ENCODE peak calls at places on chromosome 3, in seven cellular contexts. V is adipocyte; J is AG04450; R is naive thymus-derived CD4-positive, alpha-beta T cell; M is uterus; U is cardiac muscle cell; Q is PC-9. I is an unnamed sample. For H3K27me3, the result is how much of the 10 kb centered on the place peaks cover.

GRCh38 chr3:58746758-58747157 is 80.2 kb upstream of the FAM3D start:
- DNase-seq in V (peak), J (no peak), R (no peak), M (no peak), U (no peak), Q (no peak), I (no peak)

GRCh38 chr3:86801921-86802320 is 189.0 kb downstream of the VGLL3 start:
- DNase-seq in V (peak), J (no peak), R (no peak), M (no peak), U (no peak), Q (no peak), I (no peak)

GRCh38 chr3:153127788-153128187 is 34.2 kb upstream of the RAP2B start:
- DNase-seq in V (no peak), J (no peak), R (no peak), M (no peak), U (no peak), Q (no peak), I (no peak)

GRCh38 chr3:135908225-135908624 is 57.3 kb upstream of the PPP2R3A start:
- DNase-seq in V (no peak), J (no peak), R (no peak), M (no peak), U (no peak), Q (peak), I (no peak)

GRCh38 chr3:169390310-169390731 is 273.2 kb downstream of the MECOM start:
- DNase-seq in V (no peak), J (no peak), R (no peak), M (no peak), U (no peak), Q (peak), I (no peak)

GRCh38 chr3:41987627-41988026 is 25.7 kb upstream of the ULK4 start:
- DNase-seq in V (no peak), J (no peak), R (no peak), M (no peak), U (no peak), Q (no peak), I (no peak)

GRCh38 chr3:174424656-174425055 is 434.5 kb upstream of the NAALADL2 start:
- DNase-seq in V (no peak), J (no peak), R (no peak), M (no peak), U (no peak), Q (no peak), I (no peak)

GRCh38 chr3:3177861-3178497 is 1.5 kb downstream of the CRBN start:
- DNase-seq in V (peak), J (no peak), R (peak), M (no peak), U (no peak), Q (no peak), I (no peak)

GRCh38 chr3:33313331-33313730 is 36.1 kb downstream of the FBXL2 start:
- DNase-seq in V (peak), J (no peak), R (no peak), M (no peak), U (no peak), Q (no peak), I (no peak)

GRCh38 chr3:116815831-116816588 is 106.4 kb downstream of the TUSC7 start:
- DNase-seq in V (peak), J (peak), R (no peak), M (peak), U (no peak), Q (no peak), I (no peak)

GRCh38 chr3:112746675-112747276 is 99.9 kb downstream of the CD200R1L start:
- DNase-seq in V (peak), J (no peak), R (no peak), M (peak), U (no peak), Q (no peak), I (no peak)

GRCh38 chr3:140252812-140253656 is 318.0 kb downstream of the CLSTN2 start:
- DNase-seq in V (no peak), J (no peak), R (no peak), M (no peak), U (no peak), Q (no peak), I (no peak)

GRCh38 chr3:80241791-80242190 is 474.0 kb upstream of the ROBO1 start:
- DNase-seq in V (no peak), J (no peak), R (no peak), M (no peak), U (no peak), Q (no peak), I (no peak)

GRCh38 chr3:14175383-14176037 is 2.9 kb downstream of the XPC start:
- DNase-seq in V (peak), J (no peak), R (peak), M (no peak), U (no peak), Q (no peak), I (no peak)

GRCh38 chr3:51379301-51379700 is 5.8 kb upstream of the MANF start:
- DNase-seq in V (no peak), J (no peak), R (no peak), M (no peak), U (no peak), Q (no peak), I (no peak)

GRCh38 chr3:111324142-111324541 is 217.9 kb upstream of the CD96 start:
- DNase-seq in V (no peak), J (no peak), R (no peak), M (no peak), U (no peak), Q (no peak), I (no peak)

GRCh38 chr3:65245133-65246076 is 557.6 kb upstream of the ADAMTS9 start:
- DNase-seq in V (peak), J (no peak), R (no peak), M (peak), U (no peak), Q (no peak), I (no peak)

GRCh38 chr3:189821251-189821650 is 190.1 kb downstream of the TP63 start:
- DNase-seq in V (no peak), J (no peak), R (no peak), M (no peak), U (no peak), Q (no peak), I (no peak)

GRCh38 chr3:114597012-114597411 is 303.2 kb downstream of the TIGIT start:
- DNase-seq in V (no peak), J (no peak), R (no peak), M (no peak), U (no peak), Q (no peak), I (no peak)

GRCh38 chr3:152298393-152299242 is 29.9 kb downstream of the MBNL1 start:
- DNase-seq in V (peak), J (peak), R (peak), M (peak), U (peak), Q (peak), I (peak)

GRCh38 chr3:186519021-186519658 is 25.0 kb downstream of the CRYGS start:
- DNase-seq in V (no peak), J (no peak), R (peak), M (no peak), U (no peak), Q (no peak), I (no peak)

GRCh38 chr3:5754602-5755001 is 567.1 kb downstream of the EDEM1 start:
- DNase-seq in V (no peak), J (no peak), R (no peak), M (no peak), U (no peak), Q (no peak), I (no peak)

GRCh38 chr3:157087398-157088132 is 72.4 kb downstream of the CCNL1 start:
- DNase-seq in V (peak), J (no peak), R (no peak), M (no peak), U (no peak), Q (peak), I (no peak)

GRCh38 chr3:155009217-155009616 is 70.9 kb upstream of the MME start:
- DNase-seq in V (no peak), J (no peak), R (no peak), M (no peak), U (no peak), Q (no peak), I (no peak)

GRCh38 chr3:154182975-154183374 is 61.8 kb downstream of the ARHGEF26 start:
- DNase-seq in V (no peak), J (no peak), R (no peak), M (no peak), U (no peak), Q (no peak), I (no peak)

GRCh38 chr3:128995737-128996136 is 1.9 kb upstream of the CFAP92 start:
- DNase-seq in V (no peak), J (no peak), R (no peak), M (no peak), U (no peak), Q (no peak), I (no peak)
- H3K27me3 ChIP-seq in V (half or more), J (half or more), R (under half), M (under half), U (half or more), Q (under half), I (under half)

GRCh38 chr3:128427872-128428822 is 38.5 kb downstream of the DNAJB8 start:
- DNase-seq in V (no peak), J (no peak), R (no peak), M (no peak), U (no peak), Q (no peak), I (no peak)
- H3K27me3 ChIP-seq in V (half or more), J (under half), R (under half), M (under half), U (half or more), Q (under half), I (under half)

GRCh38 chr3:138948371-138949001 is 1.5 kb downstream of the FOXL2NB start:
- DNase-seq in V (no peak), J (no peak), R (no peak), M (no peak), U (no peak), Q (no peak), I (no peak)

GRCh38 chr3:138947303-138948121 is 495 bp downstream of the FOXL2NB start:
- DNase-seq in V (no peak), J (no peak), R (no peak), M (no peak), U (no peak), Q (no peak), I (no peak)

GRCh38 chr3:138950006-138950644 is 3.1 kb downstream of the FOXL2NB start:
- DNase-seq in V (peak), J (no peak), R (no peak), M (no peak), U (peak), Q (no peak), I (peak)

GRCh38 chr3:138949445-138950005 is 2.5 kb downstream of the FOXL2NB start:
- DNase-seq in V (no peak), J (no peak), R (no peak), M (no peak), U (no peak), Q (no peak), I (no peak)

GRCh38 chr3:138949002-138949418 is 2.0 kb downstream of the FOXL2NB start:
- DNase-seq in V (no peak), J (no peak), R (no peak), M (no peak), U (no peak), Q (no peak), I (no peak)
- H3K27me3 ChIP-seq in V (half or more), J (half or more), R (under half), M (under half), U (half or more), Q (under half), I (half or more)

GRCh38 chr3:158094917-158095301 is 11.3 kb downstream of the SHOX2 start:
- DNase-seq in V (no peak), J (no peak), R (no peak), M (no peak), U (no peak), Q (no peak), I (no peak)

GRCh38 chr3:158093526-158093925 is 12.7 kb downstream of the SHOX2 start:
- DNase-seq in V (peak), J (no peak), R (no peak), M (no peak), U (no peak), Q (no peak), I (no peak)

GRCh38 chr3:158097141-158097540 is 9.1 kb downstream of the SHOX2 start:
- DNase-seq in V (no peak), J (no peak), R (no peak), M (no peak), U (no peak), Q (no peak), I (no peak)

GRCh38 chr3:158094235-158094916 is 11.8 kb downstream of the SHOX2 start:
- DNase-seq in V (no peak), J (no peak), R (no peak), M (no peak), U (no peak), Q (no peak), I (no peak)

GRCh38 chr3:158095302-158095997 is 10.8 kb downstream of the SHOX2 start:
- DNase-seq in V (no peak), J (no peak), R (no peak), M (no peak), U (no peak), Q (no peak), I (no peak)
- H3K27me3 ChIP-seq in V (under half), J (half or more), R (under half), M (under half), U (half or more), Q (under half), I (under half)

GRCh38 chr3:191566469-191566868 is 105.5 kb downstream of the PYDC2 start:
- DNase-seq in V (peak), J (no peak), R (no peak), M (no peak), U (no peak), Q (no peak), I (no peak)

GRCh38 chr3:191563722-191564121 is 102.8 kb downstream of the PYDC2 start:
- DNase-seq in V (no peak), J (no peak), R (no peak), M (no peak), U (no peak), Q (no peak), I (no peak)

GRCh38 chr3:191568206-191568605 is 107.2 kb downstream of the PYDC2 start:
- DNase-seq in V (no peak), J (no peak), R (no peak), M (no peak), U (no peak), Q (no peak), I (no peak)
- H3K27me3 ChIP-seq in V (under half), J (under half), R (under half), M (under half), U (under half), Q (under half), I (under half)

GRCh38 chr3:73772599-73772998 is 147.9 kb upstream of the PDZRN3 start:
- DNase-seq in V (no peak), J (no peak), R (no peak), M (no peak), U (no peak), Q (no peak), I (no peak)

GRCh38 chr3:73768594-73769308 is 144.0 kb upstream of the PDZRN3 start:
- DNase-seq in V (peak), J (no peak), R (no peak), M (no peak), U (no peak), Q (no peak), I (no peak)

GRCh38 chr3:73774645-73775044 is 149.9 kb upstream of the PDZRN3 start:
- DNase-seq in V (no peak), J (no peak), R (no peak), M (no peak), U (no peak), Q (no peak), I (no peak)

GRCh38 chr3:73772076-73772475 is 147.3 kb upstream of the PDZRN3 start:
- DNase-seq in V (no peak), J (no peak), R (no peak), M (no peak), U (no peak), Q (no peak), I (no peak)

GRCh38 chr3:73773228-73773627 is 148.5 kb upstream of the PDZRN3 start:
- DNase-seq in V (no peak), J (no peak), R (no peak), M (no peak), U (no peak), Q (no peak), I (no peak)
- H3K27me3 ChIP-seq in V (under half), J (under half), R (under half), M (under half), U (under half), Q (under half), I (under half)

GRCh38 chr3:122941233-122942206 is 86.0 kb downstream of the SEMA5B start:
- DNase-seq in V (no peak), J (no peak), R (no peak), M (no peak), U (no peak), Q (no peak), I (no peak)

GRCh38 chr3:122944671-122945151 is 82.9 kb downstream of the SEMA5B start:
- DNase-seq in V (no peak), J (no peak), R (no peak), M (no peak), U (no peak), Q (no peak), I (no peak)

GRCh38 chr3:122943828-122944190 is 83.8 kb downstream of the SEMA5B start:
- DNase-seq in V (no peak), J (no peak), R (no peak), M (no peak), U (no peak), Q (no peak), I (no peak)

GRCh38 chr3:122942241-122942640 is 85.3 kb downstream of the SEMA5B start:
- DNase-seq in V (no peak), J (no peak), R (no peak), M (no peak), U (no peak), Q (no peak), I (no peak)

GRCh38 chr3:122942937-122943827 is 84.4 kb downstream of the SEMA5B start:
- DNase-seq in V (peak), J (peak), R (no peak), M (peak), U (peak), Q (peak), I (peak)
- H3K27me3 ChIP-seq in V (under half), J (under half), R (under half), M (under half), U (under half), Q (under half), I (under half)

DNA sequence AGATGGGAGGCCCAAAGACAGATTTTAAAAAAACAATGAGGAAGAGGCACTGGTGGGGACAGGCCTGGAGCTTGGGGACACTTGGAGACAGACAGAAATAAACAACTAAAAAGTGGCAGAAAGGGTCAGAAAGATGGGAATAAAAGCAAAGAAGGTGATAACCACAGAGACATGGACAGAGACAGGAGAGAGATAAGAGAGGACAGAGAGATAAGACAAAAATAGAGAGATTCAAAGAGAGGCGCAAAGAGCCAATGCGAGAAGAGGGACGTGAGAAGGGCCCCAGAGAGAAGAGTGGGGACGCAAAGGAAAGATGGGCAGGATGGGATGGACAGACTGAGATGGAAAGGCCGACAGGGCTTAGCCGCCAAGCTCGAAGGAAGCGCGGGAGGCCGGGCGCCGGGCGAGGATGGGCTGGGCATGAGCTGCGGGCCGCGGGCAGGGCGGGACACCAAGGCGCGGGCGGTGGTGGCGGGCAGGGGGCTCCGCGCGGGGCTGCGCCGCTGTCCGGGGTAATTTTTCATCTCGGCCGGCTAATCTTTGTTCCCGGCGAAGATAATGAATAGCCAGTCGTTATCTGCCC is 3.1 kb upstream of the GATA2 start:
- DNase-seq in V (no peak), J (no peak), R (no peak), M (peak), U (no peak), Q (no peak), I (no peak)
- H3K27me3 ChIP-seq in V (half or more), J (under half), R (under half), M (under half), U (half or more), Q (under half), I (under half)

I was measured in thyroid gland.